ENCODE peak calls at places on chromosomes 1 and 21, in four cellular contexts. G is choroid plexus epithelial cell, L is neural progenitor cell, M is A549. H is an unnamed sample.

GRCh38 chr1:204230211-204230610 is 16.4 kb upstream of the GOLT1A start:
- DNase-seq in G (no peak), L (no peak), M (no peak), H (no peak)

GRCh38 chr1:116972676-116973035 is 28.9 kb upstream of the CD101 start:
- DNase-seq in G (no peak), L (no peak), M (no peak), H (peak)

GRCh38 chr1:235246022-235246948 is 81.7 kb downstream of the ARID4B start:
- DNase-seq in G (no peak), L (no peak), M (no peak), H (peak)

GRCh38 chr21:18373631-18374030 is 30.0 kb downstream of the TMPRSS15 start:
- DNase-seq in G (no peak), L (no peak), M (no peak), H (no peak)

GRCh38 chr1:203089001-203089650 is 3.3 kb upstream of the MYOG start:
- DNase-seq in G (no peak), L (no peak), M (no peak), H (peak)

GRCh38 chr1:236701782-236702181 is 15.5 kb downstream of the ACTN2 start:
- DNase-seq in G (no peak), L (no peak), M (no peak), H (no peak)

GRCh38 chr1:217135569-217135915 is 412.3 kb upstream of the ESRRG start:
- DNase-seq in G (peak), L (peak), M (no peak), H (no peak)

GRCh38 chr21:46157987-46158451 is 2.6 kb upstream of the FTCD start:
- DNase-seq in G (no peak), L (no peak), M (no peak), H (no peak)

GRCh38 chr1:228906461-228906860 is 171.2 kb downstream of the RHOU start:
- DNase-seq in G (no peak), L (no peak), M (no peak), H (no peak)

GRCh38 chr1:173775578-173776196 is 48.8 kb upstream of the DARS2 start:
- DNase-seq in G (no peak), L (no peak), M (no peak), H (no peak)

DNA sequence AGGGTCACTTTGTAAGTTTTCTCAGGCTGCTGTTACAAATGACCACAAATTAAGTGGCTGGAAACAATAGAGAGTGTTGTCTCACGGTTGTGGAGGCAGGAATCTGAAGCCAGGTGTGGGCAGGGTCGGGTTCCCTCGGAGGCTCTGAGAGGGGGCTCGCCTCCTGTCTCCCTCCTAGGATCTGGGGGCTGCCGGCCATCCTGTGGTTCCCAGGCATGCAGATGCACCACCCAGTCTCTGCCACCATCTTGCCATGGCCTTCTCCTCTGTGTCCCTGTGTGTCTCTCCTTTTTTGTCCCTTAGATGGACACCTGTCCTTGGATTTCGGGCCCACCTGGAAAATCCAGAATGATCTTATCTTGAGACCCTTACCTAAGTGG is 4.8 kb downstream of the TP73 start:
- DNase-seq in G (no peak), L (no peak), M (no peak), H (no peak)
- TF ChIP-seq CTCF in G (no peak), L (no peak), M (no peak), H (no peak)

GRCh38 chr1:187245201-187245600 is 416.5 kb downstream of the PLA2G4A start:
- DNase-seq in G (no peak), L (no peak), M (no peak), H (no peak)
- H3K4me3 ChIP-seq in G (no peak), L (no peak), M (no peak), H (no peak)

GRCh38 chr1:23019094-23019850 is at the start of gene KDM1A:
- DNase-seq in G (peak), L (peak), M (peak), H (peak)
- TF ChIP-seq CTCF in G (no peak), L (peak), M (no peak), H (peak)

GRCh38 chr1:154859786-154860153 is 10.3 kb downstream of the KCNN3 start:
- DNase-seq in G (no peak), L (no peak), M (no peak), H (no peak)
- H3K4me3 ChIP-seq in G (no peak), L (no peak), M (no peak), H (no peak)

DNA sequence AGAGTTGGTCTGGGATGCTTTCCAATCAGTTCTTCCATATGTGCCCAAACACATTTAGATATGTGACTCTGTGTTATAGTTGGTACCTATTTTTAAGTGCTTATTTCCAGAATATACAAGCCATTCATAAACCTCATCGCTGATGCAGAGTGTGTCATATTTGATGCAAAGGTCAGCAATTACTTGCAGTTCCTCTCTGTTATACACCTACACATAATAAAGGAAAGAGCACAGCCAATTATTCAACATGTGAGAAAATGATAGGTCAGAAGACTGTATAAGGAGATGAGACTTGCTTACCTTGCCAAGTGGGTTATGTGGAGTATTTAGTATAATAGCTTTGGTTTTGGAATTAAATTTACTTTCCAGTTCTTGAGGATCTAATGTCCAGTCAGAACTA is 31.3 kb downstream of the KYAT3 start:
- DNase-seq in G (no peak), L (no peak), M (no peak), H (peak)
- TF ChIP-seq CTCF in G (no peak), L (no peak), M (no peak), H (no peak)

GRCh38 chr1:201591981-201592380 is 53.1 kb downstream of the NAV1 start:
- DNase-seq in G (no peak), L (no peak), M (no peak), H (no peak)
- H3K4me3 ChIP-seq in G (no peak), L (no peak), M (no peak), H (no peak)